ENCODE peak calls at places on chromosomes 7 and 10, in nine cellular contexts. D is A673; C is COLO829; G is upper lobe of right lung; O is EH; K is activated CD8-positive, alpha-beta memory T cell treated with anti-CD3 and anti-CD28 coated beads for 4 hours; W is ACHN; E is stimulated activated CD4-positive, alpha-beta T cell treated with anti-CD3 and anti-CD28 coated beads, TNF-alpha, amount 100 ng/mL, for 1 hour; L is CD4-positive, alpha-beta T cell. Y is an unnamed sample.

GRCh38 chr7:45013465-45013967 is 13.5 kb downstream of the CCM2 start:
- DNase-seq in D (no peak), C (no peak), G (no peak), O (no peak), K (no peak), W (no peak), E (no peak), L (no peak), Y (no peak)

GRCh38 chr7:71135663-71136062 is 3.7 kb downstream of the GALNT17 start:
- DNase-seq in D (no peak), C (no peak), G (no peak), O (no peak), K (no peak), W (no peak), E (no peak), L (no peak), Y (no peak)

GRCh38 chr7:149704507-149704906 is 68.9 kb downstream of the ZNF467 start:
- DNase-seq in D (no peak), C (no peak), G (no peak), O (peak; percentile 23), K (no peak), W (no peak), E (no peak), L (no peak), Y (peak; percentile 55)

GRCh38 chr10:128596906-128597305 is 470.7 kb upstream of the MKI67 start:
- DNase-seq in D (no peak), C (no peak), G (no peak), O (no peak), K (no peak), W (no peak), E (no peak), L (no peak), Y (no peak)

GRCh38 chr7:70752794-70753241 is 379.1 kb upstream of the GALNT17 start:
- DNase-seq in D (no peak), C (no peak), G (no peak), O (peak; percentile 56), K (no peak), W (no peak), E (no peak), L (no peak), Y (peak; percentile 63)

GRCh38 chr7:47543659-47544058 is 38.3 kb downstream of the TNS3 start:
- DNase-seq in D (no peak), C (no peak), G (no peak), O (no peak), K (no peak), W (no peak), E (no peak), L (no peak), Y (no peak)

GRCh38 chr7:113083132-113083833 is 3.3 kb downstream of the GPR85 start:
- DNase-seq in D (no peak), C (no peak), G (no peak), O (no peak), K (no peak), W (no peak), E (no peak), L (no peak), Y (no peak)

GRCh38 chr7:119665791-119666190 is 607.2 kb upstream of the KCND2 start:
- DNase-seq in D (no peak), C (no peak), G (no peak), O (no peak), K (no peak), W (peak; percentile 19), E (no peak), L (no peak), Y (peak; percentile 61)

GRCh38 chr10:44860811-44861751 is 50.1 kb upstream of the TMEM72 start:
- DNase-seq in D (no peak), C (no peak), G (no peak), O (peak; percentile 99), K (no peak), W (no peak), E (no peak), L (no peak), Y (peak; percentile 64)

GRCh38 chr10:53664620-53665019 is 892.0 kb upstream of the MBL2 start:
- DNase-seq in D (peak; percentile 0), C (no peak), G (peak; percentile 52), O (no peak), K (no peak), W (no peak), E (no peak), L (no peak), Y (peak; percentile 1)

GRCh38 chr10:86311900-86312299 is 54.7 kb downstream of the GRID1 start:
- DNase-seq in D (no peak), C (no peak), G (peak; percentile 2), O (no peak), K (no peak), W (no peak), E (no peak), L (no peak), Y (no peak)

GRCh38 chr10:7856685-7857084 is 38.4 kb downstream of the TAF3 start:
- DNase-seq in D (no peak), C (no peak), G (no peak), O (peak; percentile 21), K (no peak), W (no peak), E (no peak), L (no peak), Y (no peak)

GRCh38 chr7:111560773-111561658 is 1.3 kb downstream of the IMMP2L start:
- DNase-seq in D (peak; percentile 42), C (peak; percentile 3), G (no peak), O (peak; percentile 72), K (no peak), W (peak; percentile 88), E (no peak), L (no peak), Y (peak; percentile 84)

GRCh38 chr7:32680259-32681173 is 185.2 kb downstream of the AVL9 start:
- DNase-seq in D (no peak), C (no peak), G (no peak), O (peak; percentile 52), K (no peak), W (no peak), E (no peak), L (no peak), Y (peak; percentile 85)

GRCh38 chr7:138551102-138551501 is 91.0 kb downstream of the TRIM24 start:
- DNase-seq in D (no peak), C (no peak), G (no peak), O (no peak), K (no peak), W (no peak), E (no peak), L (no peak), Y (no peak)

GRCh38 chr10:69142983-69143382 is 19.0 kb downstream of the VPS26A start:
- DNase-seq in D (no peak), C (no peak), G (no peak), O (no peak), K (no peak), W (no peak), E (no peak), L (no peak), Y (no peak)

GRCh38 chr10:50846753-50847152 is 38.7 kb downstream of the A1CF start:
- DNase-seq in D (no peak), C (no peak), G (no peak), O (peak; percentile 44), K (no peak), W (peak; percentile 33), E (no peak), L (no peak), Y (peak; percentile 89)

GRCh38 chr7:91325731-91326130 is 61.5 kb downstream of the FZD1 start:
- DNase-seq in D (peak; percentile 97), C (no peak), G (no peak), O (no peak), K (no peak), W (no peak), E (no peak), L (no peak), Y (no peak)

GRCh38 chr10:124259139-124259825 is 159.4 kb downstream of the OAT start:
- DNase-seq in D (peak; percentile 47), C (no peak), G (no peak), O (peak; percentile 42), K (no peak), W (peak; percentile 16), E (no peak), L (no peak), Y (peak; percentile 21)

GRCh38 chr7:130037703-130038102 is 13.5 kb downstream of the ZC3HC1 start:
- DNase-seq in D (no peak), C (no peak), G (no peak), O (peak; percentile 21), K (no peak), W (peak; percentile 43), E (no peak), L (no peak), Y (peak; percentile 57)

GRCh38 chr7:149870701-149871483 is 2.9 kb upstream of the ATP6V0E2 start:
- DNase-seq in D (no peak), C (no peak), G (no peak), O (no peak), K (no peak), W (no peak), E (no peak), L (no peak), Y (no peak)

GRCh38 chr10:101650841-101651240 is 44.1 kb downstream of the FBXW4 start:
- DNase-seq in D (no peak), C (no peak), G (no peak), O (no peak), K (no peak), W (no peak), E (no peak), L (no peak), Y (no peak)

GRCh38 chr7:55441668-55442305 is 76.7 kb downstream of the LANCL2 start:
- DNase-seq in D (peak; percentile 3), C (no peak), G (no peak), O (peak; percentile 92), K (no peak), W (peak; percentile 16), E (no peak), L (no peak), Y (peak; percentile 74)

GRCh38 chr7:14936530-14936929 is 34.0 kb upstream of the DGKB start:
- DNase-seq in D (no peak), C (peak; percentile 34), G (no peak), O (peak; percentile 35), K (no peak), W (peak; percentile 89), E (no peak), L (no peak), Y (peak; percentile 5)